ENCODE peak calls at places on chromosomes 6 and 20, in eight cellular contexts. R is IMR-90, T is GM23338, V is MM.1S, O is HCT116, H is tibial nerve, G is cardiac muscle cell, D is keratinocyte. L is an unnamed sample.

GRCh38 chr20:61731363-61732181 is 334.1 kb downstream of the TAF4 start:
- DNase-seq in R (peak; percentile 72), T (no peak), V (no peak), O (no peak), H (no peak), G (no peak), D (no peak), L (no peak)

GRCh38 chr6:20318851-20319387 is 82.8 kb upstream of the E2F3 start:
- DNase-seq in R (no peak), T (no peak), V (no peak), O (no peak), H (no peak), G (no peak), D (no peak), L (no peak)

GRCh38 chr6:167745660-167746376 is 80.9 kb upstream of the AFDN start:
- DNase-seq in R (no peak), T (no peak), V (no peak), O (no peak), H (no peak), G (no peak), D (no peak), L (no peak)

GRCh38 chr20:38337561-38338140 is 8.6 kb upstream of the LBP start:
- DNase-seq in R (no peak), T (peak; percentile 96), V (no peak), O (peak; percentile 74), H (no peak), G (peak; percentile 22), D (no peak), L (no peak)

GRCh38 chr20:1946762-1947534 is 46.9 kb downstream of the PDYN start:
- DNase-seq in R (peak; percentile 17), T (peak; percentile 99), V (no peak), O (no peak), H (no peak), G (peak; percentile 67), D (no peak), L (no peak)

GRCh38 chr6:12485226-12485764 is 195.1 kb downstream of the EDN1 start:
- DNase-seq in R (no peak), T (no peak), V (no peak), O (no peak), H (no peak), G (no peak), D (no peak), L (no peak)

GRCh38 chr6:108737594-108738546 is 110.4 kb upstream of the ARMC2 start:
- DNase-seq in R (peak; percentile 99), T (no peak), V (no peak), O (peak; percentile 86), H (no peak), G (peak; percentile 89), D (peak; percentile 93), L (peak; percentile 93)

GRCh38 chr6:33696538-33697518 is 14.7 kb downstream of the UQCC2 start:
- DNase-seq in R (peak; percentile 61), T (no peak), V (no peak), O (no peak), H (no peak), G (peak; percentile 88), D (no peak), L (peak; percentile 60)

GRCh38 chr6:37208793-37209192 is 38.8 kb downstream of the PIM1 start:
- DNase-seq in R (no peak), T (no peak), V (no peak), O (no peak), H (no peak), G (no peak), D (no peak), L (no peak)

GRCh38 chr6:134911532-134911931 is 38.4 kb downstream of the ALDH8A1 start:
- DNase-seq in R (peak; percentile 88), T (no peak), V (no peak), O (no peak), H (no peak), G (peak; percentile 50), D (peak; percentile 59), L (no peak)

GRCh38 chr6:3052481-3053230 is 15.6 kb upstream of the RIPK1 start:
- DNase-seq in R (no peak), T (no peak), V (no peak), O (no peak), H (no peak), G (no peak), D (no peak), L (no peak)

GRCh38 chr20:5660346-5660745 is 89.9 kb upstream of the SHLD1 start:
- DNase-seq in R (peak; percentile 44), T (no peak), V (no peak), O (no peak), H (no peak), G (peak; percentile 23), D (no peak), L (no peak)

GRCh38 chr6:42175860-42176259 is 2.7 kb downstream of the GUCA1A start:
- DNase-seq in R (no peak), T (peak; percentile 82), V (no peak), O (peak; percentile 19), H (no peak), G (no peak), D (no peak), L (no peak)

GRCh38 chr20:5719861-5720401 is 30.3 kb upstream of the SHLD1 start:
- DNase-seq in R (peak; percentile 65), T (no peak), V (no peak), O (no peak), H (no peak), G (peak; percentile 59), D (no peak), L (no peak)

GRCh38 chr20:63751471-63752271 is 12.1 kb downstream of the SLC2A4RG start:
- DNase-seq in R (no peak), T (peak; percentile 61), V (no peak), O (no peak), H (no peak), G (no peak), D (no peak), L (peak; percentile 44)

GRCh38 chr6:109788687-109789086 is 97.6 kb downstream of the FIG4 start:
- DNase-seq in R (no peak), T (no peak), V (no peak), O (no peak), H (no peak), G (peak; percentile 50), D (no peak), L (no peak)

GRCh38 chr6:32195902-32196681 is 3.6 kb upstream of the GPSM3 start:
- DNase-seq in R (peak; percentile 88), T (peak; percentile 97), V (peak; percentile 56), O (peak; percentile 73), H (peak; percentile 94), G (peak; percentile 98), D (no peak), L (peak; percentile 98)

GRCh38 chr6:36094786-36095496 is 35.4 kb upstream of the MAPK13 start:
- DNase-seq in R (peak; percentile 71), T (peak; percentile 88), V (peak; percentile 73), O (peak; percentile 47), H (peak; percentile 81), G (peak; percentile 85), D (peak; percentile 13), L (peak; percentile 68)

GRCh38 chr20:53032021-53033001 is 60.2 kb downstream of the TSHZ2 start:
- DNase-seq in R (peak; percentile 25), T (no peak), V (no peak), O (no peak), H (no peak), G (peak; percentile 97), D (no peak), L (no peak)
- H3K27ac ChIP-seq in R (no peak overlapping the region), T (no peak overlapping the region), V (no peak overlapping the region), O (no peak overlapping the region), H (no peak overlapping the region), G (no peak overlapping the region), D (no peak overlapping the region), L (no peak overlapping the region)

DNA sequence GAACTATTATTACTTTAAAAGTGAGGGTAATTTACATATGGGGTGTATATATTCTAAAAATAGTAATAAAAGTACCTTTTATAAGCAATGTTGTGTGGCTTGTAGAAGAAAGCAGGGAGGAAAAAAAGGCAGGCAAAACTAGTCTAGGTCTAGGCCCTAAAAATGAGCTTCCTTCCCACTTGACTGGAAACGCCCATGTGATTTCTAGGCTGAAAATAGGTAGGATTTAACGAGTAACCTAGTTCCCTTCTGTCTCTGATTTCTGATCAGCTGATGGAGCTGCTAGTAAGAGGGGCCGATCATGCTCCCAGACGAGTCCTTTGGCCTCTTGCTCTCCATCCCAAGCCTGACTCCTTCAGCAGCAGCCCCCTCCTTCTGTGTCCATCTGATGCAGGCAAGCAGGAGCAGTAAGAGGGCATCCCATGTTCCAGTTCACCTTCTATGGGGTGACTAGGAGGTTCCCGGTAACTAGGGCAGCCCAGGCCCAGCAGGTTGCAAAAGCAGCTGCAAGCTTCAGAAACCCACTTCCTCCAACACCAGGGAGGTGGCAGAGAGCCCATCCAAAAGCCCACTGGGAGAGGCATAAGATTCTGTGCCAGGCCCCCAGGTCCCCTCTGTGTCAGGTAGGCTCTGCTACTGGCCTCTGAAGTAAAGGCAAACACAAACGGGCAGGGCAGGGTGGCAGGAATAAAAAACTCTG is 24.4 kb downstream of the TBC1D20 start:
- DNase-seq in R (no peak), T (no peak), V (peak; percentile 27), O (no peak), H (no peak), G (no peak), D (no peak), L (no peak)
- H3K36me3 ChIP-seq in R (peaks cover 72% of the 10 kb centered on the region), T (peaks cover 25% of the 10 kb centered on the region), V (peaks cover 5% of the 10 kb centered on the region), O (peaks cover 34% of the 10 kb centered on the region), H (peaks cover 91% of the 10 kb centered on the region), G (peaks cover 69% of the 10 kb centered on the region), D (peaks cover 43% of the 10 kb centered on the region), L (peaks cover 88% of the 10 kb centered on the region)

GRCh38 chr20:57941572-57942381 is 232.0 kb upstream of the PMEPA1 start:
- DNase-seq in R (no peak), T (no peak), V (no peak), O (no peak), H (no peak), G (no peak), D (no peak), L (no peak)

GRCh38 chr20:57943291-57943690 is 233.5 kb upstream of the PMEPA1 start:
- DNase-seq in R (no peak), T (no peak), V (no peak), O (no peak), H (no peak), G (no peak), D (no peak), L (no peak)

GRCh38 chr20:57940376-57940775 is 230.6 kb upstream of the PMEPA1 start:
- DNase-seq in R (no peak), T (no peak), V (no peak), O (no peak), H (no peak), G (no peak), D (no peak), L (no peak)

GRCh38 chr20:57939499-57939898 is 229.7 kb upstream of the PMEPA1 start:
- DNase-seq in R (no peak), T (no peak), V (no peak), O (no peak), H (no peak), G (no peak), D (no peak), L (no peak)

DNA sequence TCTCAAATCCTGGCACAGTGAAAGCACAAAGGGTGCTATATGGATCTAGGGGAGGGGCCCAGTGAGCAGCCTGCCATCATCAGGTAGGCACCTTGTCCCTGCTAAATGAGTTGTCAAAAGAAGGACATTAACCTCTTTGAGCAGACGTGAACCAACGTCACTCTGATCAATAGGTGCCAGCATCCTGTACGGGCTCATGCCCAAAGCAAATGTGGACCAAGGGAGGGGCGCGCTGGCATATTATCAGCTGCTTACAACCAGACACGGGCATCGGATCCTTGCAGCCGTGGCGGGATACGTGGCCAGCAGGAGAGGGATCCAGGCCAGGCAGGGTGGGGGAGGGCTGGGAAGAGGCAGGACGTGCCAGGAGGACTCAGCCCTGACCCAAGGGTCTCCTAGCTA is 231.3 kb upstream of the PMEPA1 start:
- DNase-seq in R (no peak), T (no peak), V (no peak), O (no peak), H (no peak), G (no peak), D (no peak), L (no peak)
- H3K4me3 ChIP-seq in R (no peak overlapping the region), T (no peak overlapping the region), V (no peak overlapping the region), O (no peak overlapping the region), H (no peak overlapping the region), G (no peak overlapping the region), D (no peak overlapping the region), L (no peak overlapping the region)

GRCh38 chr6:157579467-157580031 is 198.6 kb downstream of the ZDHHC14 start:
- DNase-seq in R (no peak), T (no peak), V (no peak), O (no peak), H (no peak), G (peak; percentile 5), D (no peak), L (peak; percentile 39)
- H3K27ac ChIP-seq in R (no peak overlapping the region), T (no peak overlapping the region), V (no peak overlapping the region), O (no peak overlapping the region), H (no peak overlapping the region), G (no peak overlapping the region), D (peak overlapping the region; percentile 26), L (peak overlapping the region; percentile 47)

L was measured in SJSA1.